ENCODE peak calls at places on chromosome 11, in ten cellular contexts. H is renal cortical epithelial cell, J is NCI-H510A treated with DMSO at 0.1 percent for 48 hours, T is nucleus accumbens, Y is PC-3, K is HEK293T, I is AG10803, V is nephron progenitor cell, E is SW 1271, D is HAP-1. B is an unnamed sample.

GRCh38 chr11:27088353-27088752 is 47.7 kb downstream of the BBOX1 start:
- DNase-seq in H (peak; percentile 87), J (no peak), T (no peak), Y (no peak), K (no peak), I (no peak), V (no peak), E (no peak), D (no peak), B (peak; percentile 17)

GRCh38 chr11:109644158-109644557 is 222.2 kb downstream of the C11orf87 start:
- DNase-seq in H (no peak), J (peak; percentile 48), T (peak; percentile 16), Y (peak; percentile 12), K (peak; percentile 11), I (peak; percentile 9), V (no peak), E (no peak), D (no peak), B (no peak)

GRCh38 chr11:107751082-107751481 is 39.2 kb upstream of the SLN start:
- DNase-seq in H (no peak), J (no peak), T (no peak), Y (peak; percentile 34), K (no peak), I (no peak), V (no peak), E (no peak), D (no peak), B (no peak)

GRCh38 chr11:34052608-34053160 is 1.2 kb downstream of the CAPRIN1 start:
- DNase-seq in H (no peak), J (no peak), T (no peak), Y (no peak), K (peak; percentile 19), I (no peak), V (peak; percentile 20), E (no peak), D (peak; percentile 28), B (peak; percentile 17)

GRCh38 chr11:119450590-119450989 is 27.6 kb upstream of the THY1 start:
- DNase-seq in H (no peak), J (no peak), T (no peak), Y (no peak), K (no peak), I (no peak), V (no peak), E (no peak), D (no peak), B (no peak)

GRCh38 chr11:83681045-83681781 is 395.0 kb upstream of the CCDC90B start:
- DNase-seq in H (no peak), J (peak; percentile 33), T (no peak), Y (no peak), K (no peak), I (no peak), V (no peak), E (no peak), D (no peak), B (peak; percentile 24)

GRCh38 chr11:73072935-73073481 is 69.1 kb downstream of the FCHSD2 start:
- DNase-seq in H (peak; percentile 83), J (peak; percentile 30), T (no peak), Y (peak; percentile 81), K (no peak), I (peak; percentile 34), V (no peak), E (no peak), D (no peak), B (peak; percentile 11)

GRCh38 chr11:332651-333480 is 12.2 kb upstream of the IFITM3 start:
- DNase-seq in H (no peak), J (no peak), T (no peak), Y (no peak), K (no peak), I (no peak), V (no peak), E (no peak), D (no peak), B (no peak)

GRCh38 chr11:26025680-26026079 is 306.2 kb upstream of the ANO3 start:
- DNase-seq in H (no peak), J (no peak), T (no peak), Y (no peak), K (no peak), I (no peak), V (no peak), E (no peak), D (no peak), B (no peak)

GRCh38 chr11:16818284-16818683 is 79.8 kb downstream of the C11orf58 start:
- DNase-seq in H (no peak), J (no peak), T (no peak), Y (peak; percentile 72), K (no peak), I (no peak), V (no peak), E (no peak), D (no peak), B (no peak)

GRCh38 chr11:2944953-2945756 is 15.9 kb upstream of the PHLDA2 start:
- DNase-seq in H (peak; percentile 76), J (no peak), T (peak; percentile 52), Y (no peak), K (no peak), I (peak; percentile 89), V (peak; percentile 66), E (no peak), D (no peak), B (peak; percentile 75)

GRCh38 chr11:104705475-104706195 is 192.6 kb downstream of the CASP12 start:
- DNase-seq in H (peak; percentile 29), J (peak; percentile 23), T (no peak), Y (peak; percentile 12), K (no peak), I (peak; percentile 1), V (no peak), E (no peak), D (no peak), B (peak; percentile 43)

GRCh38 chr11:944711-945470 is 19.2 kb downstream of the AP2A2 start:
- DNase-seq in H (peak; percentile 80), J (no peak), T (no peak), Y (no peak), K (no peak), I (peak; percentile 46), V (no peak), E (no peak), D (peak; percentile 82), B (peak; percentile 73)

B was measured in kidney tubule cell.